ENCODE peak calls at places on chromosomes 3 and 15, in six cellular contexts. One of them, this sample, is unnamed.

GRCh38 chr3:166283856-166284255 is 446.6 kb upstream of the BCHE start:
- DNase-seq in pancreas: no peak
- DNase-seq in A549: peak
- DNase-seq in RPMI8226: no peak
- DNase-seq in Karpas-422: no peak
- DNase-seq in EL: no peak
- DNase-seq in this sample: no peak

GRCh38 chr3:192212979-192213378 is 514.4 kb downstream of the FGF12 start:
- DNase-seq in pancreas: no peak
- DNase-seq in A549: no peak
- DNase-seq in EL: no peak
- DNase-seq in Karpas-422: no peak
- DNase-seq in RPMI8226: no peak
- DNase-seq in this sample: no peak

GRCh38 chr3:125054436-125055164 is 1.2 kb downstream of the HEG1 start:
- DNase-seq in EL: peak
- DNase-seq in RPMI8226: peak
- DNase-seq in pancreas: no peak
- DNase-seq in Karpas-422: peak
- DNase-seq in A549: peak
- DNase-seq in this sample: no peak

GRCh38 chr3:48708481-48708889 is 8.5 kb downstream of the IP6K2 start:
- DNase-seq in EL: peak
- DNase-seq in pancreas: no peak
- DNase-seq in RPMI8226: no peak
- DNase-seq in Karpas-422: no peak
- DNase-seq in A549: no peak
- DNase-seq in this sample: no peak

GRCh38 chr15:49435201-49435600 is 12.2 kb downstream of the FGF7 start:
- DNase-seq in Karpas-422: no peak
- DNase-seq in pancreas: no peak
- DNase-seq in RPMI8226: no peak
- DNase-seq in EL: peak
- DNase-seq in A549: no peak
- DNase-seq in this sample: no peak

GRCh38 chr15:40069178-40070165 is 30.5 kb upstream of the SRP14 start:
- DNase-seq in A549: peak
- DNase-seq in pancreas: peak
- DNase-seq in RPMI8226: peak
- DNase-seq in EL: peak
- DNase-seq in Karpas-422: peak
- DNase-seq in this sample: no peak

GRCh38 chr3:27467545-27467944 is 16.6 kb downstream of the SLC4A7 start:
- DNase-seq in A549: peak
- DNase-seq in RPMI8226: peak
- DNase-seq in Karpas-422: peak
- DNase-seq in pancreas: no peak
- DNase-seq in EL: peak
- DNase-seq in this sample: no peak

GRCh38 chr3:36494461-36495109 is 114.3 kb downstream of the STAC start:
- DNase-seq in RPMI8226: no peak
- DNase-seq in pancreas: no peak
- DNase-seq in A549: peak
- DNase-seq in Karpas-422: no peak
- DNase-seq in EL: peak
- DNase-seq in this sample: no peak

This sample was measured in activated gamma-delta T cell treated with Interleukin-2 at 50 U/mL for 16 hours.